ENCODE peak calls at places on chromosomes 1 and 21, in eight cellular contexts. A is stimulated activated CD8-positive, alpha-beta memory T cell treated with anti-CD3 and anti-CD28 coated beads, Interleukin-12 subunit alpha, Interleukin-12 subunit beta, amount 100 ng/mL, for 4 hours; B is glutamatergic neuron; Q is EL; W is fibroblast of mammary gland; H is left cardiac atrium; K is NB4; S is NCI-H345. L is an unnamed sample.

GRCh38 chr1:186492531-186493291 is 31.8 kb upstream of the PDC start:
- DNase-seq in A (no peak), B (no peak), Q (no peak), W (no peak), H (no peak), K (no peak), S (no peak), L (no peak)

GRCh38 chr1:191022856-191023255 is 545.2 kb upstream of the BRINP3 start:
- DNase-seq in A (no peak), B (no peak), Q (peak; percentile 64), W (no peak), H (no peak), K (no peak), S (no peak), L (no peak)

GRCh38 chr1:11707621-11708276 is 16.2 kb downstream of the DRAXIN start:
- DNase-seq in A (no peak), B (peak; percentile 59), Q (no peak), W (no peak), H (peak; percentile 66), K (peak; percentile 67), S (peak; percentile 97), L (peak; percentile 3)

GRCh38 chr1:2335721-2336475 is 55.5 kb downstream of the MORN1 start:
- DNase-seq in A (no peak), B (no peak), Q (no peak), W (no peak), H (no peak), K (no peak), S (no peak), L (no peak)

GRCh38 chr21:41045534-41046268 is 122.3 kb upstream of the BACE2 start:
- DNase-seq in A (no peak), B (peak; percentile 74), Q (no peak), W (no peak), H (no peak), K (peak; percentile 8), S (peak; percentile 94), L (peak; percentile 60)

GRCh38 chr1:116472431-116472961 is 98.3 kb downstream of the CD58 start:
- DNase-seq in A (no peak), B (no peak), Q (no peak), W (peak; percentile 11), H (no peak), K (no peak), S (peak; percentile 90), L (no peak)

GRCh38 chr21:28927122-28927521 is 65.6 kb downstream of the LTN1 start:
- DNase-seq in A (no peak), B (no peak), Q (no peak), W (no peak), H (no peak), K (no peak), S (no peak), L (no peak)

GRCh38 chr1:99728494-99729235 is 37.8 kb downstream of the FRRS1 start:
- DNase-seq in A (no peak), B (peak; percentile 40), Q (peak; percentile 31), W (peak; percentile 59), H (no peak), K (peak; percentile 37), S (no peak), L (no peak)

GRCh38 chr1:150322310-150322709 is 977 bp downstream of the PRPF3 start:
- DNase-seq in A (no peak), B (no peak), Q (peak; percentile 3), W (peak; percentile 48), H (no peak), K (peak; percentile 77), S (no peak), L (no peak)

GRCh38 chr1:3711780-3712451 is 40.3 kb upstream of the CCDC27 start:
- DNase-seq in A (no peak), B (no peak), Q (no peak), W (no peak), H (no peak), K (no peak), S (no peak), L (no peak)

GRCh38 chr21:41581592-41582228 is 73.8 kb upstream of the TMPRSS2 start:
- DNase-seq in A (no peak), B (no peak), Q (no peak), W (no peak), H (no peak), K (no peak), S (no peak), L (no peak)

GRCh38 chr1:201020040-201020591 is 3.4 kb downstream of the KIF21B start:
- DNase-seq in A (no peak), B (no peak), Q (no peak), W (no peak), H (no peak), K (peak; percentile 67), S (no peak), L (no peak)

GRCh38 chr1:117523111-117523510 is 82.7 kb upstream of the TENT5C start:
- DNase-seq in A (no peak), B (no peak), Q (no peak), W (no peak), H (no peak), K (no peak), S (no peak), L (no peak)

GRCh38 chr1:207822602-207823451 is 71.0 kb downstream of the CD46 start:
- DNase-seq in A (peak; percentile 39), B (peak; percentile 39), Q (peak; percentile 15), W (peak; percentile 81), H (peak; percentile 89), K (no peak), S (peak; percentile 34), L (no peak)

GRCh38 chr1:93322349-93322748 is 23.4 kb upstream of the DR1 start:
- DNase-seq in A (no peak), B (no peak), Q (no peak), W (no peak), H (no peak), K (no peak), S (no peak), L (no peak)

GRCh38 chr1:38576241-38576640 is 283.3 kb downstream of the RRAGC start:
- DNase-seq in A (no peak), B (no peak), Q (no peak), W (no peak), H (no peak), K (no peak), S (no peak), L (no peak)

GRCh38 chr1:187952446-187952845 is 1123.7 kb downstream of the PLA2G4A start:
- DNase-seq in A (no peak), B (no peak), Q (no peak), W (no peak), H (no peak), K (no peak), S (no peak), L (no peak)

GRCh38 chr1:180503274-180503862 is 991 bp upstream of the ACBD6 start:
- DNase-seq in A (no peak), B (no peak), Q (peak; percentile 34), W (no peak), H (no peak), K (peak; percentile 64), S (no peak), L (no peak)

GRCh38 chr1:198443374-198444233 is 96.9 kb downstream of the ATP6V1G3 start:
- DNase-seq in A (no peak), B (no peak), Q (peak; percentile 93), W (peak; percentile 97), H (no peak), K (peak; percentile 7), S (no peak), L (no peak)

GRCh38 chr1:212762234-212762633 is 29.3 kb downstream of the NSL1 start:
- DNase-seq in A (no peak), B (no peak), Q (no peak), W (no peak), H (no peak), K (no peak), S (no peak), L (no peak)

GRCh38 chr1:3306583-3307285 is 147.7 kb upstream of the ARHGEF16 start:
- DNase-seq in A (no peak), B (no peak), Q (peak; percentile 72), W (peak; percentile 85), H (no peak), K (no peak), S (no peak), L (no peak)

GRCh38 chr1:213987422-213987875 is 324 bp upstream of the PROX1 start:
- DNase-seq in A (no peak), B (no peak), Q (no peak), W (peak; percentile 19), H (peak; percentile 60), K (no peak), S (no peak), L (peak; percentile 83)

GRCh38 chr1:14778882-14779594 is 180.6 kb downstream of the KAZN start:
- DNase-seq in A (no peak), B (peak; percentile 77), Q (peak; percentile 17), W (peak; percentile 12), H (peak; percentile 33), K (peak; percentile 88), S (peak; percentile 26), L (peak; percentile 1)

GRCh38 chr1:220962031-220962751 is 82.9 kb downstream of the HLX start:
- DNase-seq in A (no peak), B (no peak), Q (peak; percentile 95), W (peak; percentile 100), H (no peak), K (peak; percentile 7), S (no peak), L (no peak)

GRCh38 chr1:226384040-226384439 is 23.9 kb downstream of the PARP1 start:
- DNase-seq in A (no peak), B (no peak), Q (no peak), W (no peak), H (no peak), K (no peak), S (no peak), L (no peak)

GRCh38 chr1:74689800-74690696 is 16.5 kb upstream of the ERICH3 start:
- DNase-seq in A (no peak), B (peak; percentile 31), Q (peak; percentile 56), W (peak; percentile 67), H (no peak), K (peak; percentile 63), S (peak; percentile 82), L (peak; percentile 82)

GRCh38 chr1:108817016-108817415 is 39.9 kb downstream of the AKNAD1 start:
- DNase-seq in A (no peak), B (no peak), Q (peak; percentile 72), W (peak; percentile 97), H (no peak), K (no peak), S (no peak), L (peak; percentile 32)

GRCh38 chr1:14970115-14970798 is 183.3 kb upstream of the TMEM51 start:
- DNase-seq in A (no peak), B (peak; percentile 45), Q (peak; percentile 96), W (peak; percentile 96), H (peak; percentile 74), K (peak; percentile 68), S (no peak), L (no peak)

GRCh38 chr21:42460391-42461184 is 35.4 kb downstream of the RSPH1 start:
- DNase-seq in A (no peak), B (no peak), Q (no peak), W (no peak), H (no peak), K (no peak), S (peak; percentile 85), L (peak; percentile 58)

GRCh38 chr1:111517464-111518225 is 14.2 kb upstream of the ADORA3 start:
- DNase-seq in A (no peak), B (no peak), Q (no peak), W (no peak), H (no peak), K (no peak), S (peak; percentile 71), L (peak; percentile 18)

GRCh38 chr1:84582802-84583587 is 8.8 kb upstream of the CTBS start:
- DNase-seq in A (no peak), B (peak; percentile 31), Q (no peak), W (no peak), H (no peak), K (no peak), S (no peak), L (no peak)

GRCh38 chr1:113109908-113110554 is 37.0 kb downstream of the LRIG2 start:
- DNase-seq in A (no peak), B (no peak), Q (peak; percentile 95), W (peak; percentile 98), H (peak; percentile 54), K (no peak), S (no peak), L (no peak)

GRCh38 chr21:34881421-34881820 is 167.7 kb downstream of the RUNX1 start:
- DNase-seq in A (no peak), B (no peak), Q (peak; percentile 84), W (peak; percentile 45), H (no peak), K (no peak), S (no peak), L (no peak)

GRCh38 chr1:34166191-34167090 is 1.4 kb upstream of the CSMD2 start:
- DNase-seq in A (no peak), B (peak; percentile 52), Q (no peak), W (no peak), H (peak; percentile 44), K (no peak), S (no peak), L (no peak)

L was measured in NCI-H774.